ENCODE peak calls at places on chromosome 20, in eight cellular contexts. W is heart left ventricle, A is G401, S is NCI-H2029, D is HEK293T, L is AG20443, B is kidney epithelial cell, P is transverse colon. H is an unnamed sample.

GRCh38 chr20:32607727-32608663 is 22.9 kb upstream of the NOL4L start:
- DNase-seq in W (no peak), A (peak; percentile 57), S (no peak), D (no peak), L (no peak), B (no peak), P (no peak), H (no peak)

GRCh38 chr20:34618676-34619075 is 58.2 kb downstream of the PIGU start:
- DNase-seq in W (no peak), A (no peak), S (no peak), D (no peak), L (no peak), B (no peak), P (no peak), H (no peak)

GRCh38 chr20:18628330-18628941 is 40.6 kb downstream of the DTD1 start:
- DNase-seq in W (no peak), A (peak; percentile 44), S (peak; percentile 9), D (peak; percentile 38), L (peak; percentile 39), B (no peak), P (peak; percentile 17), H (peak; percentile 39)

GRCh38 chr20:32333988-32334885 is 23.9 kb upstream of the ASXL1 start:
- DNase-seq in W (peak; percentile 84), A (no peak), S (peak; percentile 58), D (no peak), L (no peak), B (no peak), P (peak; percentile 80), H (no peak)

GRCh38 chr20:41386502-41387427 is 20.1 kb upstream of the EMILIN3 start:
- DNase-seq in W (peak; percentile 60), A (no peak), S (no peak), D (no peak), L (peak; percentile 69), B (no peak), P (no peak), H (peak; percentile 79)

GRCh38 chr20:37403107-37404033 is 57.4 kb downstream of the SRC start:
- DNase-seq in W (no peak), A (no peak), S (no peak), D (no peak), L (no peak), B (no peak), P (no peak), H (no peak)

GRCh38 chr20:52577696-52578095 is 386.1 kb upstream of the ZFP64 start:
- DNase-seq in W (no peak), A (no peak), S (no peak), D (no peak), L (no peak), B (no peak), P (no peak), H (no peak)

GRCh38 chr20:17594443-17594842 is 24.6 kb downstream of the DSTN start:
- DNase-seq in W (no peak), A (peak; percentile 66), S (peak; percentile 17), D (no peak), L (peak; percentile 36), B (no peak), P (no peak), H (no peak)

GRCh38 chr20:2421247-2421646 is 40.5 kb downstream of the TGM6 start:
- DNase-seq in W (no peak), A (no peak), S (no peak), D (no peak), L (no peak), B (no peak), P (no peak), H (no peak)

GRCh38 chr20:55540486-55540885 is 464.8 kb downstream of the CBLN4 start:
- DNase-seq in W (no peak), A (no peak), S (no peak), D (no peak), L (no peak), B (no peak), P (no peak), H (no peak)

GRCh38 chr20:23331951-23332350 is 18.6 kb upstream of the NXT1 start:
- DNase-seq in W (no peak), A (no peak), S (no peak), D (no peak), L (no peak), B (no peak), P (no peak), H (no peak)

GRCh38 chr20:5100684-5101347 is 18.9 kb downstream of the PCNA start:
- DNase-seq in W (peak; percentile 66), A (peak; percentile 84), S (peak; percentile 29), D (peak; percentile 66), L (peak; percentile 79), B (no peak), P (peak; percentile 81), H (peak; percentile 77)

GRCh38 chr20:23200914-23201313 is 114.8 kb upstream of the CD93 start:
- DNase-seq in W (peak; percentile 50), A (peak; percentile 37), S (peak; percentile 22), D (peak; percentile 41), L (no peak), B (no peak), P (peak; percentile 46), H (no peak)

GRCh38 chr20:1292620-1293019 is 26.5 kb downstream of the SNPH start:
- DNase-seq in W (no peak), A (no peak), S (no peak), D (no peak), L (no peak), B (no peak), P (no peak), H (no peak)